ENCODE peak calls at places on chromosomes 5 and 9, in six cellular contexts. One of them, this sample, is unnamed.

GRCh38 chr9:116599342-116599884 is 87.7 kb upstream of the TRIM32 start:
- DNase-seq in uterus: no peak
- DNase-seq in lower leg skin: no peak
- DNase-seq in erythroblast: peak; percentile 12
- DNase-seq in IMR-90: no peak
- DNase-seq in GM12891: no peak
- DNase-seq in this sample: no peak

GRCh38 chr5:133366438-133366837 is 245.9 kb downstream of the FSTL4 start:
- DNase-seq in erythroblast: no peak
- DNase-seq in lower leg skin: no peak
- DNase-seq in uterus: no peak
- DNase-seq in IMR-90: no peak
- DNase-seq in GM12891: no peak
- DNase-seq in this sample: no peak

GRCh38 chr5:175873090-175873454 is 1.7 kb downstream of the CPLX2 start:
- DNase-seq in erythroblast: peak; percentile 23
- DNase-seq in GM12891: no peak
- DNase-seq in lower leg skin: no peak
- DNase-seq in IMR-90: no peak
- DNase-seq in uterus: no peak
- DNase-seq in this sample: no peak

GRCh38 chr5:77945874-77946273 is 169.7 kb upstream of the TBCA start:
- DNase-seq in uterus: no peak
- DNase-seq in erythroblast: no peak
- DNase-seq in GM12891: no peak
- DNase-seq in IMR-90: no peak
- DNase-seq in lower leg skin: no peak
- DNase-seq in this sample: no peak

GRCh38 chr5:82599692-82600091 is 321.5 kb upstream of the RPS23 start:
- DNase-seq in uterus: no peak
- DNase-seq in lower leg skin: no peak
- DNase-seq in IMR-90: no peak
- DNase-seq in GM12891: no peak
- DNase-seq in erythroblast: no peak
- DNase-seq in this sample: no peak

GRCh38 chr5:127425037-127425436 is 92.4 kb upstream of the PRRC1 start:
- DNase-seq in uterus: no peak
- DNase-seq in GM12891: no peak
- DNase-seq in lower leg skin: no peak
- DNase-seq in erythroblast: no peak
- DNase-seq in IMR-90: no peak
- DNase-seq in this sample: no peak

GRCh38 chr5:174231961-174232487 is 186.5 kb downstream of the NSG2 start:
- DNase-seq in GM12891: no peak
- DNase-seq in lower leg skin: no peak
- DNase-seq in erythroblast: no peak
- DNase-seq in IMR-90: no peak
- DNase-seq in uterus: no peak
- DNase-seq in this sample: no peak

GRCh38 chr9:74147906-74148305 is 349.2 kb upstream of the RORB start:
- DNase-seq in uterus: no peak
- DNase-seq in IMR-90: no peak
- DNase-seq in lower leg skin: no peak
- DNase-seq in erythroblast: no peak
- DNase-seq in GM12891: no peak
- DNase-seq in this sample: no peak

GRCh38 chr5:154384480-154385235 is 61.1 kb upstream of the SAP30L start:
- DNase-seq in IMR-90: no peak
- DNase-seq in erythroblast: no peak
- DNase-seq in lower leg skin: no peak
- DNase-seq in uterus: no peak
- DNase-seq in GM12891: peak; percentile 61
- DNase-seq in this sample: no peak

GRCh38 chr5:95718203-95718602 is 12.9 kb upstream of the RHOBTB3 start:
- DNase-seq in uterus: no peak
- DNase-seq in GM12891: no peak
- DNase-seq in erythroblast: peak; percentile 60
- DNase-seq in IMR-90: no peak
- DNase-seq in lower leg skin: no peak
- DNase-seq in this sample: no peak

GRCh38 chr5:111246459-111246858 is 22.3 kb downstream of the CAMK4 start:
- DNase-seq in erythroblast: no peak
- DNase-seq in GM12891: no peak
- DNase-seq in IMR-90: no peak
- DNase-seq in lower leg skin: no peak
- DNase-seq in uterus: no peak
- DNase-seq in this sample: no peak

GRCh38 chr5:179879003-179879689 is 20.5 kb upstream of the MRNIP start:
- DNase-seq in uterus: no peak
- DNase-seq in lower leg skin: no peak
- DNase-seq in GM12891: no peak
- DNase-seq in IMR-90: no peak
- DNase-seq in erythroblast: no peak
- DNase-seq in this sample: no peak

GRCh38 chr9:36817160-36817834 is 216.8 kb downstream of the PAX5 start:
- DNase-seq in uterus: no peak
- DNase-seq in GM12891: no peak
- DNase-seq in IMR-90: no peak
- DNase-seq in lower leg skin: no peak
- DNase-seq in erythroblast: no peak
- DNase-seq in this sample: no peak

GRCh38 chr9:122444366-122444765 is 33.4 kb downstream of the OR1J1 start:
- DNase-seq in uterus: no peak
- DNase-seq in IMR-90: peak; percentile 84
- DNase-seq in lower leg skin: no peak
- DNase-seq in GM12891: no peak
- DNase-seq in erythroblast: no peak
- DNase-seq in this sample: no peak

GRCh38 chr5:10520716-10521115 is 43.2 kb upstream of the ANKRD33B start:
- DNase-seq in uterus: no peak
- DNase-seq in IMR-90: peak; percentile 65
- DNase-seq in erythroblast: no peak
- DNase-seq in GM12891: no peak
- DNase-seq in lower leg skin: no peak
- DNase-seq in this sample: no peak

GRCh38 chr5:91135475-91136248 is 247.5 kb downstream of the ARRDC3 start:
- DNase-seq in IMR-90: no peak
- DNase-seq in GM12891: no peak
- DNase-seq in lower leg skin: no peak
- DNase-seq in uterus: no peak
- DNase-seq in erythroblast: no peak
- DNase-seq in this sample: no peak

GRCh38 chr5:1384521-1384920 is 39.6 kb upstream of the CLPTM1L start:
- DNase-seq in lower leg skin: no peak
- DNase-seq in uterus: no peak
- DNase-seq in erythroblast: no peak
- DNase-seq in IMR-90: no peak
- DNase-seq in GM12891: no peak
- DNase-seq in this sample: no peak

GRCh38 chr9:34037626-34038025 is 11.1 kb downstream of the UBAP2 start:
- DNase-seq in IMR-90: no peak
- DNase-seq in uterus: no peak
- DNase-seq in erythroblast: no peak
- DNase-seq in GM12891: no peak
- DNase-seq in lower leg skin: no peak
- DNase-seq in this sample: no peak

GRCh38 chr5:172569862-172570558 is 71.1 kb upstream of the NEURL1B start:
- DNase-seq in erythroblast: no peak
- DNase-seq in lower leg skin: no peak
- DNase-seq in uterus: no peak
- DNase-seq in IMR-90: no peak
- DNase-seq in GM12891: no peak
- DNase-seq in this sample: no peak

GRCh38 chr5:17203329-17204132 is 13.9 kb upstream of the BASP1 start:
- DNase-seq in lower leg skin: peak; percentile 29
- DNase-seq in erythroblast: peak; percentile 37
- DNase-seq in GM12891: no peak
- DNase-seq in IMR-90: peak; percentile 86
- DNase-seq in uterus: no peak
- DNase-seq in this sample: no peak

GRCh38 chr5:150209020-150209635 is 19.3 kb downstream of the SLC6A7 start:
- DNase-seq in uterus: no peak
- DNase-seq in IMR-90: peak; percentile 76
- DNase-seq in lower leg skin: peak; percentile 41
- DNase-seq in erythroblast: no peak
- DNase-seq in GM12891: no peak
- DNase-seq in this sample: no peak

GRCh38 chr5:34511915-34512314 is 144.2 kb upstream of the RAI14 start:
- DNase-seq in lower leg skin: no peak
- DNase-seq in GM12891: no peak
- DNase-seq in uterus: peak; percentile 82
- DNase-seq in IMR-90: no peak
- DNase-seq in erythroblast: no peak
- DNase-seq in this sample: peak; percentile 64

GRCh38 chr9:79408200-79408599 is 163.6 kb upstream of the TLE4 start:
- DNase-seq in IMR-90: peak; percentile 8
- DNase-seq in lower leg skin: no peak
- DNase-seq in erythroblast: no peak
- DNase-seq in uterus: no peak
- DNase-seq in GM12891: no peak
- DNase-seq in this sample: no peak

GRCh38 chr9:34428325-34428958 is 29.9 kb downstream of the FAM219A start:
- DNase-seq in erythroblast: no peak
- DNase-seq in IMR-90: peak; percentile 60
- DNase-seq in uterus: no peak
- DNase-seq in GM12891: no peak
- DNase-seq in lower leg skin: no peak
- DNase-seq in this sample: no peak

GRCh38 chr9:112119225-112120045 is 55.7 kb downstream of the SUSD1 start:
- DNase-seq in lower leg skin: no peak
- DNase-seq in erythroblast: no peak
- DNase-seq in IMR-90: peak; percentile 45
- DNase-seq in uterus: no peak
- DNase-seq in GM12891: no peak
- DNase-seq in this sample: no peak
- TF ChIP-seq POLR2A in lower leg skin: no peak
- TF ChIP-seq POLR2A in erythroblast: no peak
- TF ChIP-seq POLR2A in IMR-90: no peak
- TF ChIP-seq POLR2A in uterus: no peak
- TF ChIP-seq POLR2A in GM12891: no peak
- TF ChIP-seq POLR2A in this sample: no peak

DNA sequence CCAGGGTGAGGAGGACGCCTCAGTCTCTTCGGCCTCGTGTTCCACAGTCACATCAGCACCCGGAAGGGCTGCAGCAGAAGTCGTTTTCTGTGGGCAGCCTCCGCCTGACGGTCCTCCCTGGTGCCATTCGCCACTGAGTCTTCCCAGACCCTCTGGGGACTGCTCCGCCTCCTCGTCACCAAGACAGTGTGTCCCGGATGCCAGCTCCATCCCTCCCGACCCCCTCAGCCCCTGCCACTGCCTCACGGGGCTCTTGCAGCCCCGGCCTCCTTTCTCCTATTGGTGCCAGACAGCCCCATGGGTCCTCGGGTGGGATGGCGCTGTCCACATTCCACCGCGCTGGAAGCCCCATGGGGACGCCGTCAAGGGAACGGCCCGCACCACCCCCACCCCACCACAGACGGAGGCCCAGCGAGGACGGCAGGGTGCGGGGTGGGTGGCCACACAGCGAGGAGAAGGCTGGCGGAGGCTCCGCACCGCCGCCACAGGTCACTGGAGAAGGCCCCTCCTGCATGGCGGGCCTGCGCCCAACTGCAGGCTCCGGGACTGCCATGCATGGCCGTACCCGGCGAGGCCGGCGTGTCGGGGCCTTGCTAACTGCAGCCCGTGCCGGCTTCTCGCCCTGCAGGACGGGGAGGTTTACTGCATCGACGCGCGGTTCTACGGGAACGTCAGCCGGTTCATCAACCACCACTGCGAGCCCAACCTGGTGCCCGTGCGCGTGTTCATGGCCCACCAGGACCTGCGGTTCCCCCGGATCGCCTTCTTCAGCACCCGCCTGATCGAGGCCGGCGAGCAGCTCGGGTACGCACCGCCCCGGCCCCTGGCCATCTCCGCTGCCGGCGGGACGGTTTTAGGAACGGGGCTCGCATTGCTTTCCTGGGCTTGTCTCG is 43.6 kb upstream of the CACNA1B start:
- DNase-seq in GM12891: no peak
- DNase-seq in IMR-90: no peak
- DNase-seq in uterus: no peak
- DNase-seq in erythroblast: no peak
- DNase-seq in lower leg skin: no peak
- DNase-seq in this sample: no peak
- TF ChIP-seq POLR2A in GM12891: no peak
- TF ChIP-seq POLR2A in IMR-90: no peak
- TF ChIP-seq POLR2A in uterus: no peak
- TF ChIP-seq POLR2A in erythroblast: no peak
- TF ChIP-seq POLR2A in lower leg skin: no peak
- TF ChIP-seq POLR2A in this sample: no peak

DNA sequence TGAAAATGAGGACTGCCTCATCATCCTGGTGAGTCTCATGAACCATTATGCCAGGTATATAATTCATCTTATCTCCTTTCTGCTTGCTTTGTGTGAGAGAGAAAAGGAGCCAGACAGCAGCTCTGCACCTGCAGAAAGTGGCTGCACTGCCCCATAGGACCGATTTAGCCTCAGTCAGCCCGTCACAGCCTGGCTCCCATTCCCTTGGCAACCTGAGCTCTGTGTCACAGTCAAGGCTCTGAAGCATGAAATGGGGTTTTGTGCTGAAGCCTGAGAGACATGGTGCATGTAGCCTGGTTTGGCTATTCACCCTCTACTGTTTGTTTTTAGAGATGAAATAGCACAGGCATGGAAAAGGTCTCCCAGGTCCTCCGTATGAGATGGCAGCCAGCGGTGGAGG is 198.3 kb downstream of the KCTD16 start:
- DNase-seq in uterus: no peak
- DNase-seq in GM12891: no peak
- DNase-seq in IMR-90: no peak
- DNase-seq in lower leg skin: no peak
- DNase-seq in erythroblast: no peak
- DNase-seq in this sample: no peak
- TF ChIP-seq POLR2A in uterus: no peak
- TF ChIP-seq POLR2A in GM12891: no peak
- TF ChIP-seq POLR2A in IMR-90: no peak
- TF ChIP-seq POLR2A in lower leg skin: no peak
- TF ChIP-seq POLR2A in erythroblast: no peak
- TF ChIP-seq POLR2A in this sample: no peak

GRCh38 chr9:131677051-131677444 is 62.8 kb downstream of the RAPGEF1 start:
- DNase-seq in uterus: no peak
- DNase-seq in lower leg skin: no peak
- DNase-seq in GM12891: no peak
- DNase-seq in erythroblast: no peak
- DNase-seq in IMR-90: peak; percentile 55
- DNase-seq in this sample: no peak

GRCh38 chr9:131674425-131675421 is 65.2 kb downstream of the RAPGEF1 start:
- DNase-seq in erythroblast: no peak
- DNase-seq in lower leg skin: no peak
- DNase-seq in uterus: no peak
- DNase-seq in GM12891: no peak
- DNase-seq in IMR-90: no peak
- DNase-seq in this sample: no peak

GRCh38 chr9:131677445-131678180 is 62.3 kb downstream of the RAPGEF1 start:
- DNase-seq in IMR-90: peak; percentile 83
- DNase-seq in uterus: no peak
- DNase-seq in erythroblast: no peak
- DNase-seq in lower leg skin: no peak
- DNase-seq in GM12891: no peak
- DNase-seq in this sample: no peak

GRCh38 chr9:131675437-131676022 is 64.3 kb downstream of the RAPGEF1 start:
- DNase-seq in GM12891: no peak
- DNase-seq in IMR-90: no peak
- DNase-seq in lower leg skin: no peak
- DNase-seq in uterus: no peak
- DNase-seq in erythroblast: no peak
- DNase-seq in this sample: no peak

GRCh38 chr9:131676431-131676972 is 63.4 kb downstream of the RAPGEF1 start:
- DNase-seq in lower leg skin: no peak
- DNase-seq in IMR-90: no peak
- DNase-seq in uterus: no peak
- DNase-seq in erythroblast: no peak
- DNase-seq in GM12891: no peak
- DNase-seq in this sample: no peak
- TF ChIP-seq POLR2A in lower leg skin: no peak
- TF ChIP-seq POLR2A in IMR-90: no peak
- TF ChIP-seq POLR2A in uterus: no peak
- TF ChIP-seq POLR2A in erythroblast: no peak
- TF ChIP-seq POLR2A in GM12891: no peak
- TF ChIP-seq POLR2A in this sample: no peak

This sample was measured in tibial nerve.